ENCODE peak calls at places on chromosomes 2 and 18, in four cellular contexts. A is endodermal cell, F is neural progenitor cell, N is colonic mucosa. B is an unnamed sample.

GRCh38 chr2:11822746-11823411 is 76.4 kb downstream of the LPIN1 start:
- DNase-seq in A (no peak), F (no peak), N (peak), B (no peak)

GRCh38 chr2:72793798-72794447 is 31.9 kb downstream of the EXOC6B start:
- DNase-seq in A (no peak), F (no peak), N (no peak), B (no peak)

GRCh38 chr2:7020939-7021470 is 103.8 kb downstream of the RNF144A start:
- DNase-seq in A (no peak), F (no peak), N (no peak), B (no peak)

GRCh38 chr18:8450898-8451665 is 158.2 kb upstream of the RAB12 start:
- DNase-seq in A (peak), F (no peak), N (no peak), B (no peak)

GRCh38 chr18:48418409-48419267 is 9.5 kb upstream of the ZBTB7C start:
- DNase-seq in A (no peak), F (no peak), N (no peak), B (no peak)

GRCh38 chr2:5409925-5410360 is 282.2 kb upstream of the SOX11 start:
- DNase-seq in A (no peak), F (peak), N (no peak), B (no peak)

GRCh38 chr2:6823111-6823510 is 42.6 kb downstream of the CMPK2 start:
- DNase-seq in A (no peak), F (no peak), N (no peak), B (no peak)

GRCh38 chr2:130756721-130757195 is 1.4 kb downstream of the AMER3 start:
- DNase-seq in A (no peak), F (peak), N (no peak), B (peak)

GRCh38 chr18:75068682-75069435 is 140.1 kb downstream of the PTGR3 start:
- DNase-seq in A (no peak), F (no peak), N (no peak), B (no peak)

GRCh38 chr18:46311491-46311890 is 207.3 kb downstream of the HAUS1 start:
- DNase-seq in A (peak), F (no peak), N (no peak), B (no peak)

GRCh38 chr18:46315187-46315586 is 211.0 kb downstream of the HAUS1 start:
- DNase-seq in A (no peak), F (no peak), N (no peak), B (no peak)

GRCh38 chr18:46313521-46313920 is 209.3 kb downstream of the HAUS1 start:
- DNase-seq in A (no peak), F (no peak), N (no peak), B (no peak)

GRCh38 chr18:46310675-46311345 is 206.6 kb downstream of the HAUS1 start:
- DNase-seq in A (no peak), F (no peak), N (no peak), B (no peak)

DNA sequence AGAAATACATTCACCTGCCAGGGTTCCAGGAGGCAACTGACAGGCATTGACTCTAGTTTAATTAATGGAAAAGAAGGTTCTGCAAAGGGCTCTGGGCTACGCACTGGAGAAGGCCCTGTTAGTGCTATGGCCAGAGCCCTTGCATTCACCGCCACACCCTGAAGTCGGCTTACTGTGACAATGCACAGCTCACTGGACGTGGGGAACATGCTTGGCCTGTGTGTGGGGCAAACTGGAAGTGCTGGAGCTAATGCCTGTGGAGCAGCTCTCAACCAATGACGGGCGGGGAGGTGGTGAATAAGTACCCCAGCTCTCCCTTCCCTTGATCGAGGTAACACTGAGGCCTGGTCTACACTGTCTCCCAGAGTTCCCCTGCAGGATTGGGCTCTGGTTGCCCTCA is 209.8 kb downstream of the HAUS1 start:
- DNase-seq in A (no peak), F (no peak), N (no peak), B (no peak)
- H3K9ac ChIP-seq in A (no peak), F (no peak), N (no peak), B (no peak)

DNA sequence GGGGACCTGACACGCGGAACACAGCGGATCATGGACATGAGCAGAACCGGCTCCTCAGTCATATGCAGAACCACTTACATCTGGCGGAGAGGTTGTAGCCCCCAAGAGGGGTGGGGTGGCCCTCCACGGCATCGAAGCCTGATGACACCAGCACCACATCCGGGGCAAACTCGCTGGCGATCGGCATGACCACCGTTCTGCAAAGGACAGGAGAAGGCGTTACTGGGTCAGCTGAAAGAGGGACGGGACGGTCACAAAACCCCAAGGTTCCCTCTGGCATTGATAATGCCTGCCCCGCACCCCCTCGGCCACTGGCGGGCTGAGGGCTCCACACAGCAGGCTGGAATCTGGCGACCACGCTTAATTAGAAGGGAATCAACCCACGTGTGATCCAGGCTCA is 220.5 kb downstream of the TWIST2 start:
- DNase-seq in A (no peak), F (no peak), N (no peak), B (no peak)
- H3K9ac ChIP-seq in A (no peak), F (no peak), N (no peak), B (no peak)

GRCh38 chr18:31721596-31721995 is 37.2 kb upstream of the B4GALT6 start:
- DNase-seq in A (no peak), F (no peak), N (no peak), B (no peak)

GRCh38 chr18:31722369-31722957 is 38.1 kb upstream of the B4GALT6 start:
- DNase-seq in A (peak), F (peak), N (peak), B (peak)

GRCh38 chr18:31723998-31724711 is 36.5 kb downstream of the SLC25A52 start:
- DNase-seq in A (no peak), F (no peak), N (no peak), B (peak)

GRCh38 chr18:31720867-31721266 is 36.5 kb upstream of the B4GALT6 start:
- DNase-seq in A (no peak), F (no peak), N (no peak), B (no peak)

DNA sequence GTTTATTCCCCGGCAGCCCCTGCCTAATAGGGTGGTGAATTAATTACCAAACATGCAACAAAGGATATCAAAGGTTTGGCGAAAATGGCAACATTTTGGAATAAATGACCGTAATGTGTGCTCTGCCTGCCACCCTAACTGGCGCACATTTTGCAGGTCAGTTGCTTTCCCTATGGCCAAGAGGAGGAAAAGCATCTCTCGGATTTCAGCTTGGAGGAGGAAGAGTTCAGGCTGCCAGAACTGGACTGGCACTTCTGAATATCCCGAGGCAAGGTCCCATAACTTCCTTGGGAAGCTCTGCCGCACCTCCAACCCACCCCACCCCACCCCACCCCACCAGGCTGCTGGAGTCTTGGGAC is 37.1 kb downstream of the SLC25A52 start:
- DNase-seq in A (no peak), F (no peak), N (no peak), B (no peak)
- H3K9ac ChIP-seq in A (no peak), F (no peak), N (no peak), B (no peak)

DNA sequence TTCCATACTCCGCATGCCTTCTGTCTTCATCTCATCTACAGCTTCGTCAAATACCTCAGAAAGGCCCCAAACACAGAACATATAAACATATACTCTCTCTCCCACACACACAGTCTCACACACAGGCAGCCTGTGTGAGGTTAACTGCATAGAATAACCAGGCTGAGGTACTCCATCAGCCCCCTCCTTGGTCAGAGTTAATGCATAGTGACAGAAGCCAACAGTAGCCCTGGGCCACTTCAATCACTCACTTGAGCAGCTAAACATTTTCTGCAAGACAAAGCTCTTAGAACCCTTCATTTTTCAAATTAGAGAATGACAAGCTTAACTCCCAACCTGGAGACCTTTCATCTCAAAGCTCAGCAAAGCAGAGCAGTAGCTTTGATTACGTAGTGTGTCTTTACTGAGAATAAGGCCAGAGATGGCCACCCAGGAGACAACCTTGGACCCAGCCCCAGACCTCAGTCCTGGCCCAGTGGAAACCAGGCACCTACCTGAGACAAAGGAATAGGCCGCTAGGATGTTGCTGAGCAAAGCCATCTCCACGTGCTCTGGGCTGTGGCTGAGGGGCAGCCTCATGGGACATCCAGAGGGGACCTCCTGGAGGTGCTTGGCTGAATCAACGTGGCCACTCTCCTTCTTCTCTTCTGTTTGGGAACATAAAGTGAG is 43.0 kb downstream of the EVA1A start:
- DNase-seq in A (no peak), F (no peak), N (no peak), B (no peak)
- H3K9ac ChIP-seq in A (no peak), F (no peak), N (no peak), B (no peak)

GRCh38 chr18:62702259-62702658 is 13.1 kb upstream of the PHLPP1 start:
- DNase-seq in A (no peak), F (no peak), N (no peak), B (no peak)
- H3K9ac ChIP-seq in A (no peak), F (no peak), N (no peak), B (no peak)

GRCh38 chr2:42965910-42966309 is 173.5 kb upstream of the HAAO start:
- DNase-seq in A (no peak), F (no peak), N (no peak), B (no peak)
- H3K9ac ChIP-seq in A (no peak), F (no peak), N (no peak), B (no peak)

DNA sequence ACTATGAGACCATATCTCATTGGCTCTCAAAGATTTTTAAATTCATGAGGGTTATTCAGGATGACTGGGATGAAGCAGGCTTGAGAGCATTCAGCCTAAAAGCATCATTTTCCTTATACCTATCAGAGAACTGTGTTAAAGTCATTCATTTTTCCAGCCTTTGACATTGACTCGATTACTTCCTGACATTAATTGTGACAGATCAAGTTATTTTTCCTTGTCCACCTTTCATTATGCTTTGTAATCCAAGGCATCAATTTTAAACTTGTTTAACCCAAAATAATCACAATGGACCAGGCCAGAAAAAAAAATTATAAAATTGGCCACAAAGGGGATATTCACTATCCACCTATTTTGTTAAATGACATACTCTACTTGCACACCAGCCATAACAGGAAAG is 1606.8 kb upstream of the PIK3C3 start:
- DNase-seq in A (no peak), F (no peak), N (no peak), B (no peak)
- H3K9ac ChIP-seq in A (no peak), F (no peak), N (no peak), B (no peak)

GRCh38 chr2:71659868-71660518 is 206.6 kb downstream of the DYSF start:
- DNase-seq in A (peak), F (no peak), N (no peak), B (no peak)

GRCh38 chr2:71658771-71659170 is 205.4 kb downstream of the DYSF start:
- DNase-seq in A (no peak), F (no peak), N (no peak), B (no peak)

GRCh38 chr2:71662665-71663394 is 209.5 kb downstream of the DYSF start:
- DNase-seq in A (peak), F (no peak), N (no peak), B (no peak)

GRCh38 chr2:71664161-71664560 is 210.8 kb downstream of the DYSF start:
- DNase-seq in A (peak), F (no peak), N (no peak), B (no peak)

GRCh38 chr2:71661782-71662181 is 208.4 kb downstream of the DYSF start:
- DNase-seq in A (peak), F (no peak), N (no peak), B (no peak)
- H3K9ac ChIP-seq in A (no peak), F (no peak), N (no peak), B (no peak)

DNA sequence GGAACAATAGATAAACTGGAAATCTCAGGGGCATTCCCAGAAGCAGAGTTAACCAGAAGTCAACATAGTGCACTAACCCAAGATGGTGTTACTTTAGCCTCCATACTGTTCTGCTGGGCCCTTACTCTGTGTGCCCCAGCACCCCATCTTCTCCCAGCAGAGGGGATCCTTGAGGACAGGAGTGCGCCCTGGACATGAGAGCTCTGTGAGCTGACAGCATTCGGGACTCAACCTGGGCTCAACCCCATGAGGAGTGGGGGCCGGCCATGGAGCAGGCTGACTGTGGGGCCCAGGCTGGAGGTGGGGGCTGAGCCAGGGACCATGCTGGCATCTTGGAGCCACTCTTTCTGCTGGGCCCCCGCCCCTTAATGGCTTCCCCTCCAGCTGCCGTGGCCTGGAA is 156.3 kb upstream of the HS6ST1 start:
- DNase-seq in A (peak), F (no peak), N (peak), B (no peak)
- H3K9ac ChIP-seq in A (no peak), F (no peak), N (no peak), B (no peak)